ENCODE peak calls at places on chromosomes 5 and 9, in eight cellular contexts. U is nephron progenitor cell; V is stomach; I is activated CD8-positive, alpha-beta memory T cell treated with anti-CD3 and anti-CD28 coated beads for 24 hours; R is GM03348; Y is left ventricle myocardium inferior; B is GM12878; J is IMR-90. F is an unnamed sample.

GRCh38 chr5:124528838-124529237 is 217.6 kb downstream of the ZNF608 start:
- DNase-seq in U (no peak), V (no peak), I (no peak), R (no peak), Y (no peak), B (no peak), J (peak; percentile 25), F (no peak)

GRCh38 chr5:154162475-154163217 is 27.9 kb upstream of the GALNT10 start:
- DNase-seq in U (peak; percentile 52), V (no peak), I (no peak), R (no peak), Y (no peak), B (no peak), J (no peak), F (no peak)

GRCh38 chr9:123739902-123740301 is 190.0 kb downstream of the DENND1A start:
- DNase-seq in U (no peak), V (no peak), I (no peak), R (no peak), Y (no peak), B (no peak), J (no peak), F (no peak)

GRCh38 chr5:159763564-159763963 is 152.7 kb upstream of the ADRA1B start:
- DNase-seq in U (no peak), V (no peak), I (no peak), R (no peak), Y (no peak), B (no peak), J (no peak), F (no peak)

GRCh38 chr9:23635276-23635675 is 190.8 kb downstream of the ELAVL2 start:
- DNase-seq in U (no peak), V (no peak), I (no peak), R (no peak), Y (no peak), B (no peak), J (no peak), F (no peak)

GRCh38 chr9:135394699-135395645 is 84.6 kb upstream of the PPP1R26 start:
- DNase-seq in U (no peak), V (no peak), I (no peak), R (no peak), Y (no peak), B (no peak), J (no peak), F (no peak)

GRCh38 chr5:106163233-106163632 is 1507.5 kb downstream of the EFNA5 start:
- DNase-seq in U (no peak), V (no peak), I (no peak), R (no peak), Y (no peak), B (no peak), J (no peak), F (no peak)

GRCh38 chr5:146339715-146340259 is 1.1 kb downstream of the POU4F3 start:
- DNase-seq in U (no peak), V (no peak), I (no peak), R (no peak), Y (no peak), B (no peak), J (no peak), F (no peak)

GRCh38 chr9:77469515-77470197 is 178.5 kb downstream of the GNA14 start:
- DNase-seq in U (no peak), V (no peak), I (no peak), R (peak; percentile 59), Y (no peak), B (no peak), J (no peak), F (no peak)

GRCh38 chr5:176350416-176350815 is 11.1 kb downstream of the KIAA1191 start:
- DNase-seq in U (no peak), V (no peak), I (no peak), R (no peak), Y (no peak), B (no peak), J (no peak), F (no peak)

GRCh38 chr9:90044263-90044662 is 439.5 kb downstream of the GADD45G start:
- DNase-seq in U (no peak), V (no peak), I (no peak), R (no peak), Y (no peak), B (no peak), J (no peak), F (no peak)

F was measured in pons.